ENCODE peak calls at places on chromosomes 13 and 19, in six cellular contexts. B, H, F, O, Y and V are unnamed samples. For H3K9me3, the result is how much of the 10 kb centered on the place peaks cover.

GRCh38 chr13:51825681-51826254 is 19.2 kb downstream of the TMEM272 start:
- DNase-seq in B (no peak), H (no peak), F (no peak), O (no peak), Y (no peak), V (no peak)

GRCh38 chr13:29137995-29138394 is 317.9 kb downstream of the MTUS2 start:
- DNase-seq in B (no peak), H (no peak), F (no peak), O (no peak), Y (no peak), V (no peak)

GRCh38 chr13:41546372-41547252 is 89.3 kb downstream of the RGCC start:
- DNase-seq in B (no peak), H (no peak), F (no peak), O (no peak), Y (no peak), V (no peak)

GRCh38 chr19:46746281-46746965 is at the start of gene STRN4:
- DNase-seq in B (no peak), H (no peak), F (peak), O (no peak), Y (no peak), V (no peak)

GRCh38 chr19:30391052-30391451 is 18.9 kb downstream of the ZNF536 start:
- DNase-seq in B (no peak), H (no peak), F (no peak), O (no peak), Y (no peak), V (no peak)

GRCh38 chr13:99315186-99315585 is 8.0 kb upstream of the GPR183 start:
- DNase-seq in B (no peak), H (no peak), F (no peak), O (no peak), Y (no peak), V (no peak)

GRCh38 chr19:35306473-35307246 is 14.7 kb downstream of the MAG start:
- DNase-seq in B (no peak), H (peak), F (no peak), O (no peak), Y (no peak), V (no peak)

GRCh38 chr19:33416307-33417215 is 43.1 kb downstream of the CEBPG start:
- DNase-seq in B (no peak), H (peak), F (peak), O (peak), Y (no peak), V (peak)

GRCh38 chr19:34404109-34404909 is at the start of gene PDCD2L:
- DNase-seq in B (peak), H (peak), F (peak), O (peak), Y (peak), V (peak)

GRCh38 chr19:10417598-10418280 is 2.6 kb upstream of the PDE4A start:
- DNase-seq in B (no peak), H (no peak), F (no peak), O (no peak), Y (no peak), V (no peak)

GRCh38 chr19:48203227-48203793 is 32.8 kb downstream of the ZSWIM9 start:
- DNase-seq in B (no peak), H (no peak), F (no peak), O (no peak), Y (no peak), V (no peak)

GRCh38 chr19:54465367-54466109 is 2.0 kb upstream of the LENG9 start:
- DNase-seq in B (no peak), H (no peak), F (no peak), O (no peak), Y (peak), V (no peak)

DNA sequence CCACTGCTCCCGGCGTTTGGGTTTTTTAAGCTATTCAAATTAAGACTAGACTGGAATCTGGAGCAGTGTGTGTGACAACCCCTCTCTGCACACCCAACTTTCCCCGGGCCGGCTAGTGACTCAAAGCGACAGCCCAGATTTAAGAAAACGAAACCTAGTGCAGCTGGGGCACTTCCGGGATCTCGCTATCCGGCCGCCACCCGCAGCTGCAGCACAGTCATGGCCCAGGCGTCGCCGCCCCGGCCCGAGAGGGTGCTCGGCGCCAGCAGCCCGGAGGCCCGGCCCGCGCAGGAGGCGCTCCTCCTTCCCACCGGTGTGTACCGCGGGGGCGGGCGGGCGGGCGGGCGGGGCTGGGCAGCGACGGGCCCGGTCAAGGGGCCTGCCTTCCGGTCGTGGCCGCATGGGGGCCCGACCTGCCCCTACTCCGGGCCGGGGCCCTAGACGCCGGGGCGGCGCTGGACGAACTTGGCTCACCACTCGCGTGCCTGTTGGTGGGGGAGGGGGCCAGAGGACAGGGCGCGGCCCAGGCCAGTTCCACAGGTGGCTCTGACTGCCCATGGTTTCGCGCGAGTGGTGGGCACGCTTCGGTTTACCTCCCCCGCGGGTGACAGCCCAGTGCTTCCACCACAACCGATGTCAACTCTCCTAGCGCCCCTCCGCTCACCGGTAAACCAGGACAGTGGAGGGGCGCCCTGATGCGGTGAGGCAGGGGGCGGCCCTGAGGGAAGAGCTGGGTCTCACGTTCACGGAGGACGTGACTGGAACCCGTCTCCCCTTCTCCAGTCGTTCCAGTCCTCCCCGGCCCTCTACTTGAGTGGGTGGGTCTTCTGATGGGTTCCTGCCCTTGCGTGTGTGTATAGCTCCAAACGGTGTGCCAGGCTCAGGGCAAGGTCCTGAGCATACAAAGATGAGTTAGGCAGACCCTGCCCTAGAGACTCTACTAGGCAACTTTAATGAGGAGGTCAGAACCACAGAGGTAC is at the start of gene PHF11:
- DNase-seq in B (peak), H (peak), F (peak), O (peak), Y (peak), V (peak)
- TF ChIP-seq CTCF in B (peak), H (peak), F (no peak), O (no peak), Y (no peak), V (no peak)

GRCh38 chr13:24272452-24273161 is 36.8 kb upstream of the C1QTNF9 start:
- DNase-seq in B (no peak), H (no peak), F (no peak), O (no peak), Y (no peak), V (no peak)

GRCh38 chr13:24271611-24272451 is 37.5 kb upstream of the C1QTNF9 start:
- DNase-seq in B (no peak), H (peak), F (peak), O (peak), Y (peak), V (no peak)

GRCh38 chr13:24269803-24270202 is 39.6 kb upstream of the C1QTNF9 start:
- DNase-seq in B (no peak), H (no peak), F (no peak), O (no peak), Y (no peak), V (no peak)

GRCh38 chr13:24270639-24271131 is 38.7 kb upstream of the C1QTNF9 start:
- DNase-seq in B (peak), H (peak), F (peak), O (no peak), Y (peak), V (no peak)

DNA sequence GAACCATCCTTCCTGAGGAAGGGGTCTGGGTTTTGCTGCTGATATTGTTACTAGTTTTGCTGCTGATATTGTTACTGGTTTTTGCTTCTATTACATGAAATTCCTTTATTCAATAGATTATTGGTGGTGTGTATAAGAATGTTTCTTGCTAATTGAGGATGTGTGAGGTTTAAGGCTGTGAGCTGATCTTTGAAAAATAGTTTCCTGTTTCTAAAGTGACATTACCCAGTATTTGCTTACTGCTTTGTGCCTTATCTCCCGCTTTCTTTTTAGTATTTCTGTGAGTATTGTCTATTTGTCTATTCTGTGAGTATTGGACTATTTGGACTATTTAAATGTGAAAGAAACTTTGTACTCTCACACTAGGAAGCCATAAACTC is 38.2 kb upstream of the C1QTNF9 start:
- DNase-seq in B (no peak), H (no peak), F (no peak), O (no peak), Y (no peak), V (no peak)
- H3K4me3 ChIP-seq in B (peak), H (peak), F (peak), O (peak), Y (peak), V (no peak)

GRCh38 chr19:12346896-12347295 is 13.5 kb upstream of the ZNF563 start:
- DNase-seq in B (no peak), H (no peak), F (no peak), O (no peak), Y (no peak), V (no peak)

GRCh38 chr19:12350185-12350889 is 15.1 kb downstream of the ZNF442 start:
- DNase-seq in B (no peak), H (no peak), F (no peak), O (no peak), Y (no peak), V (no peak)

GRCh38 chr19:12350890-12351197 is 14.6 kb downstream of the ZNF442 start:
- DNase-seq in B (no peak), H (no peak), F (no peak), O (no peak), Y (no peak), V (no peak)

DNA sequence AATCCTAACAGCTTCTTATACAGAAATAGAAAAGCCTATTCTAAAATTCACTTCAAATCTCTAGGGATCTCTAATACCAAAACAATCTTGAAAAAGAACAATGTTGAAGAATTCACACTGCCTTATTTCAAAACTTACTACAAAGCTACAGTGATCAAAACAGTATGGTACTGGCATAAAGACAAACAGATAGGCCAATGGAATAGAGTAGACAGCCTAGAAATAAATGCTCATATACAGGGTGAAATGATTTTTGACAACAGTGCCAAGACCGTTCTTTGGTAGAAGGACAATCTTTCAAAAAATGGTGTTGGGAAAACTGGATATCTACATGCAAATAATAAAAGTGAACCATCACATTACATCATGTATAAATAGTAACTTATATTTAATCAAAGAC is 11.8 kb upstream of the ZNF563 start:
- DNase-seq in B (no peak), H (no peak), F (no peak), O (no peak), Y (no peak), V (no peak)
- H3K9me3 ChIP-seq in B (under half), H (under half), F (under half), O (under half), Y (under half), V (under half)

GRCh38 chr19:39768334-39768733 is 10.3 kb upstream of the LEUTX start:
- DNase-seq in B (no peak), H (no peak), F (no peak), O (no peak), Y (no peak), V (no peak)

GRCh38 chr19:39759457-39760184 is 19.0 kb upstream of the LEUTX start:
- DNase-seq in B (no peak), H (no peak), F (no peak), O (no peak), Y (no peak), V (no peak)

GRCh38 chr19:39768811-39769210 is 9.8 kb upstream of the LEUTX start:
- DNase-seq in B (no peak), H (no peak), F (no peak), O (no peak), Y (no peak), V (no peak)

DNA sequence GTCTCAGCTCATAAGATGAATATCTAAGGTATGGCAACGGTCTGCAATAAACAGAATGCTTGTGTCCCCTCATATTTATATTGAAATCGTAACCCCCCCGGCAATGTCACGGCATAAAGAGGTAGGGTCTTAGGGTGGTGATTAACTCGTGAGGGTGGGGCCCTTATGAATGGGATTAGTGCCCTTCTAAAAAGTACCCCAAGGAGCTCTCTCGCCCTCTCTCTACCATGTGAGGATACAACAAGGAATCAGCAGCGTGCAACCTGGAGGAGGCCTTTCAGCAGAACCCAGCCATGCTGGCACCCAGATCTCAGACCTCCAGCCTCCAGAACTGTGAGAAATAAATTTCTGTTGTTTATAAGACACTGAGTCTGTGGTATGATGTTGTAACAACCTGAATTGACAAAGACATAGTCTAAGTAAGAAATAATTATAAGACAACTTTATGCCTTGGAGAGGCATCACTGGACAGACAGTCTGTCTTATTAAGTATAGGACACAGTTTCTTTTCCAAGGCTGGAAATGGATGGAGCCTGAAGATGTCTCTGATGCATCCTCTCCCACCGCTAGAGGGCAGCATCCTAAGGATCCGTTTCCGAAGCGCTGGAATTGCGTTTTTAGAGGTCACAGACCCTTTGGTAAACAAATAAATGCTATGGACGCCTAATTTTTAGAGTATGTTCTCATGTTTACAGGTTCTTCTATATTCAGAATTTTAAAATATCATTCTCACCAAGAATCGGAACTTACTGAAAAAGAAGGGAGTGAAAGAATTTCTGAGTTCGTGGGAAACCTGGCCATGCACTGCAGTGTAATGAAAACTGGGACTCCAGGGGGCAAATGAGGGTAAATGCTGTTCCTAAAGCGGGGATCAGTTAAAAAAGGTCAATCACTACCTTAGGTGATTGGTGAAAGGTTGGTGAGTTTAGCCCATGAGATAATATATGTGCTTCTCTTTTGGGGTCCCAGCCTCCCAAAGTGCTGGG is 13.3 kb upstream of the LEUTX start:
- DNase-seq in B (no peak), H (no peak), F (peak), O (no peak), Y (no peak), V (no peak)
- TF ChIP-seq CTCF in B (peak), H (peak), F (no peak), O (no peak), Y (peak), V (peak)

GRCh38 chr19:15557223-15557622 is 48.9 kb downstream of the CYP4F22 start:
- DNase-seq in B (no peak), H (no peak), F (no peak), O (no peak), Y (no peak), V (no peak)

GRCh38 chr19:15550847-15551182 is 42.5 kb downstream of the CYP4F22 start:
- DNase-seq in B (no peak), H (no peak), F (no peak), O (no peak), Y (no peak), V (no peak)

GRCh38 chr19:15556634-15557181 is 48.4 kb downstream of the CYP4F22 start:
- DNase-seq in B (no peak), H (no peak), F (no peak), O (no peak), Y (no peak), V (no peak)

GRCh38 chr19:15551183-15552004 is 43.1 kb downstream of the CYP4F22 start:
- DNase-seq in B (no peak), H (no peak), F (peak), O (no peak), Y (peak), V (no peak)

GRCh38 chr19:15555759-15556633 is 47.7 kb downstream of the CYP4F22 start:
- DNase-seq in B (peak), H (peak), F (peak), O (peak), Y (peak), V (peak)
- H3K4me3 ChIP-seq in B (peak), H (peak), F (peak), O (peak), Y (peak), V (peak)

DNA sequence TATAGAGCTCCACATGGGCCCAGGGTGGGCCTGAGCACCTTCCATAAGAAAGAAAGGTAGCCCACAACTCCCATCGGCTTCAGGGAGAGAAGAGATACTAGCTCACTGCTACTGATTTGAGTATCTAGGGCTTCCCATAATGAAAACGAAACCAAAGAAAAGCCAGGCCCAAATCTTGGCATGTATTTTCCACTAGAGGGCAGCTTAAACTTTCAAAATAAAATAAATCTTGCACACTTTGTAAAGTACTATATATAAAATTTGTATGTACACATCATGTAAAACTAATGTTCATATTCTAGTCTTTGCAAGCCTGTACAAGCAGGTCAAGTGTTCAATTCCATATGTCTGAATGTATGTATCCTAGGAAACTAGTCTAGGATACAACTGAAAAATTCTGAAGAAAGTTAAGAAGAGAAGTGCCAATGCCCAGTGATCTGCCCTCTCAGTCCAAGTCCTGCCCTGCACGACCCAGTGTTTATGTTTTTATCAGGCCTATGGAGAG is 475.9 kb downstream of the UQCRFS1 start:
- DNase-seq in B (no peak), H (no peak), F (no peak), O (no peak), Y (no peak), V (no peak)
- H3K9me3 ChIP-seq in B (under half), H (under half), F (under half), O (under half), Y (under half), V (under half)

DNA sequence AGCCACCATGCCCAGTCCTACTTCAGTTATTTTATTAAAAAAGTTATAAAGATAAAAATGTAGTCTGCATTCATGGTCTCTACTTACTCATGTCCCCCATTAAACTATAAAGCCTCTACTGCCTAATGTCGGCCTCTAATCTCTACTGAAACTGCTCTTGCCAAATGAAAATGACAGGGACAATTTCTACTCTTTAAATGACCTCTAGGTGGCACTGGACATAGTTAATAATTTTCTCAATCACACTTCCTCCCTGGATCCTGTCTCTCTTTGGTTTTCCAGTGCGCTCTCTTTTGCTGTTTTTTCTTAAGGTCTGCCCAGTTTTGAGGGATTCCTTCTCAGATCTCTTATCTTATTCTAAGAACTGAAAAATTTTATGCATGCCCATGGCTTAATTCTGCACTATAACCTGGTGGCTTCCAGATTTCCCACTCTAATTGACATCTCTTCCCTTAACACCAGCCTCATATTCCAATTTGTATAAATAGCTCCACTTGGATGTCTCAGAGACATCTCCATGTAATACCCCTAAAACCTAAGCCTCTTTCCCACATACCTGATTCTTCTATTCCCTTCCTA is 54.3 kb downstream of the MTMR6 start:
- DNase-seq in B (no peak), H (no peak), F (no peak), O (no peak), Y (no peak), V (no peak)
- TF ChIP-seq CTCF in B (peak), H (peak), F (no peak), O (no peak), Y (peak), V (peak)